ENCODE peak calls at places on chromosomes 1 and 21, in five cellular contexts. One of them, this sample, is unnamed. For H3K9me3, the result is how much of the 10 kb centered on the place peaks cover.

GRCh38 chr21:36615274-36615964 is 83.5 kb upstream of the SIM2 start:
- DNase-seq in MM.1S: no peak
- DNase-seq in heart left ventricle: no peak
- DNase-seq in stomach: no peak
- DNase-seq in H9: peak
- DNase-seq in this sample: no peak

GRCh38 chr1:93672069-93672468 is 9.6 kb downstream of the BCAR3 start:
- DNase-seq in MM.1S: no peak
- DNase-seq in heart left ventricle: peak
- DNase-seq in H9: no peak
- DNase-seq in stomach: peak
- DNase-seq in this sample: peak

GRCh38 chr1:202323731-202324130 is 18.0 kb downstream of the UBE2T start:
- DNase-seq in H9: no peak
- DNase-seq in MM.1S: no peak
- DNase-seq in heart left ventricle: no peak
- DNase-seq in stomach: no peak
- DNase-seq in this sample: no peak

GRCh38 chr1:53166366-53166765 is 23.9 kb upstream of the SLC1A7 start:
- DNase-seq in heart left ventricle: no peak
- DNase-seq in stomach: no peak
- DNase-seq in H9: no peak
- DNase-seq in MM.1S: no peak
- DNase-seq in this sample: no peak

GRCh38 chr1:63143482-63143881 is 178.9 kb upstream of the FOXD3 start:
- DNase-seq in stomach: no peak
- DNase-seq in MM.1S: no peak
- DNase-seq in heart left ventricle: no peak
- DNase-seq in H9: no peak
- DNase-seq in this sample: no peak

GRCh38 chr1:201119206-201119814 is 7.1 kb upstream of the CACNA1S start:
- DNase-seq in MM.1S: peak
- DNase-seq in H9: peak
- DNase-seq in stomach: peak
- DNase-seq in heart left ventricle: no peak
- DNase-seq in this sample: peak

GRCh38 chr1:180248731-180249681 is 18.9 kb downstream of the LHX4 start:
- DNase-seq in stomach: no peak
- DNase-seq in heart left ventricle: no peak
- DNase-seq in MM.1S: no peak
- DNase-seq in H9: peak
- DNase-seq in this sample: no peak

GRCh38 chr1:106746448-106747085 is 309.9 kb upstream of the PRMT6 start:
- DNase-seq in stomach: no peak
- DNase-seq in H9: no peak
- DNase-seq in heart left ventricle: no peak
- DNase-seq in MM.1S: no peak
- DNase-seq in this sample: no peak

GRCh38 chr1:62175568-62176179 is 19.0 kb upstream of the L1TD1 start:
- DNase-seq in MM.1S: peak
- DNase-seq in stomach: peak
- DNase-seq in heart left ventricle: peak
- DNase-seq in H9: peak
- DNase-seq in this sample: peak

GRCh38 chr1:246795094-246795671 is 71.0 kb downstream of the SCCPDH start:
- DNase-seq in heart left ventricle: no peak
- DNase-seq in H9: peak
- DNase-seq in stomach: no peak
- DNase-seq in MM.1S: no peak
- DNase-seq in this sample: no peak

GRCh38 chr21:28953247-28953646 is 39.4 kb downstream of the LTN1 start:
- DNase-seq in H9: no peak
- DNase-seq in heart left ventricle: no peak
- DNase-seq in stomach: no peak
- DNase-seq in MM.1S: no peak
- DNase-seq in this sample: no peak

GRCh38 chr1:27617420-27617819 is 13.5 kb upstream of the AHDC1 start:
- DNase-seq in MM.1S: no peak
- DNase-seq in heart left ventricle: no peak
- DNase-seq in stomach: no peak
- DNase-seq in H9: no peak
- DNase-seq in this sample: no peak

GRCh38 chr1:221858758-221859157 is 116.9 kb upstream of the DUSP10 start:
- DNase-seq in stomach: no peak
- DNase-seq in H9: no peak
- DNase-seq in MM.1S: no peak
- DNase-seq in heart left ventricle: no peak
- DNase-seq in this sample: no peak

GRCh38 chr1:37471345-37472231 is 2.8 kb upstream of the ZC3H12A start:
- DNase-seq in heart left ventricle: peak
- DNase-seq in H9: peak
- DNase-seq in stomach: peak
- DNase-seq in MM.1S: no peak
- DNase-seq in this sample: peak

GRCh38 chr1:54200519-54200997 is 591 bp downstream of the MRPL37 start:
- DNase-seq in heart left ventricle: no peak
- DNase-seq in H9: no peak
- DNase-seq in MM.1S: peak
- DNase-seq in stomach: no peak
- DNase-seq in this sample: no peak

GRCh38 chr1:17119076-17119743 is at the start of gene PADI2:
- DNase-seq in heart left ventricle: peak
- DNase-seq in H9: peak
- DNase-seq in MM.1S: peak
- DNase-seq in stomach: peak
- DNase-seq in this sample: peak

GRCh38 chr1:156658945-156659574 is 17.1 kb downstream of the BCAN start:
- DNase-seq in heart left ventricle: no peak
- DNase-seq in MM.1S: no peak
- DNase-seq in H9: no peak
- DNase-seq in stomach: no peak
- DNase-seq in this sample: no peak

GRCh38 chr1:169933999-169934725 is 40.5 kb upstream of the SCYL3 start:
- DNase-seq in heart left ventricle: no peak
- DNase-seq in H9: no peak
- DNase-seq in MM.1S: no peak
- DNase-seq in stomach: no peak
- DNase-seq in this sample: no peak

GRCh38 chr1:9900142-9901043 is 9.7 kb downstream of the CTNNBIP1 start:
- DNase-seq in stomach: peak
- DNase-seq in heart left ventricle: peak
- DNase-seq in H9: no peak
- DNase-seq in MM.1S: no peak
- DNase-seq in this sample: peak

GRCh38 chr1:47023268-47024137 is at the start of gene CYP4X1:
- DNase-seq in H9: peak
- DNase-seq in MM.1S: no peak
- DNase-seq in stomach: peak
- DNase-seq in heart left ventricle: peak
- DNase-seq in this sample: peak

GRCh38 chr1:226202246-226202645 is 15.7 kb upstream of the ACBD3 start:
- DNase-seq in H9: no peak
- DNase-seq in stomach: no peak
- DNase-seq in heart left ventricle: no peak
- DNase-seq in MM.1S: no peak
- DNase-seq in this sample: no peak

GRCh38 chr21:29293495-29293894 is 5.2 kb upstream of the BACH1 start:
- DNase-seq in stomach: no peak
- DNase-seq in MM.1S: no peak
- DNase-seq in heart left ventricle: no peak
- DNase-seq in H9: no peak
- DNase-seq in this sample: no peak

GRCh38 chr1:91816055-91816454 is 69.9 kb downstream of the TGFBR3 start:
- DNase-seq in heart left ventricle: no peak
- DNase-seq in stomach: no peak
- DNase-seq in H9: no peak
- DNase-seq in MM.1S: no peak
- DNase-seq in this sample: no peak

GRCh38 chr1:201535778-201536245 is 3.1 kb upstream of the NAV1 start:
- DNase-seq in heart left ventricle: no peak
- DNase-seq in H9: no peak
- DNase-seq in MM.1S: no peak
- DNase-seq in stomach: no peak
- DNase-seq in this sample: no peak

GRCh38 chr1:101128211-101128727 is 102.7 kb upstream of the DPH5 start:
- DNase-seq in H9: no peak
- DNase-seq in stomach: no peak
- DNase-seq in heart left ventricle: no peak
- DNase-seq in MM.1S: no peak
- DNase-seq in this sample: no peak

GRCh38 chr1:79052829-79053449 is 46.4 kb upstream of the ADGRL4 start:
- DNase-seq in heart left ventricle: no peak
- DNase-seq in stomach: no peak
- DNase-seq in MM.1S: peak
- DNase-seq in H9: no peak
- DNase-seq in this sample: no peak

GRCh38 chr1:29062157-29062942 is 61.4 kb downstream of the TMEM200B start:
- DNase-seq in heart left ventricle: no peak
- DNase-seq in H9: no peak
- DNase-seq in stomach: no peak
- DNase-seq in MM.1S: no peak
- DNase-seq in this sample: no peak

GRCh38 chr1:157360021-157360390 is 192.3 kb downstream of the FCRL5 start:
- DNase-seq in H9: no peak
- DNase-seq in stomach: no peak
- DNase-seq in MM.1S: peak
- DNase-seq in heart left ventricle: no peak
- DNase-seq in this sample: no peak

DNA sequence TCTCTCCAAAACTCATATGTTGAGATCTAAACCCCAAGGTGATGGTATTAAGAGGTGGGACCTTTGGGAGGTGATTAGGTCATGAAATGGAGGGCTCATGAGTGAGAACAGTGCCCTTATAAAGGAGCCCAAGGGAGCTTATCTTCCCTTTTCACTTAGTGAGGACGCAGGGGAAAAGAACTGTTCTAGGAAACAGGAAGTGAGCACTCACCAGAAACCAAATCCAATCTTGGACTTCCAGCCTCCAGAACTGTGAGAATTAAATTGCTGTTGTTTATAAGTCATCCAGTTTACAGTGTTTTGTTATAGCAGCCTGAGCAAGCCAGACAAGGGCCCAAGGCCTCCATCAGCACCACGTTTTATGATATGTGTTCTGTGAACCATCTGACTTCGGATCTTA is 60.3 kb upstream of the LRRC8D start:
- DNase-seq in stomach: no peak
- DNase-seq in heart left ventricle: no peak
- DNase-seq in MM.1S: no peak
- DNase-seq in H9: no peak
- DNase-seq in this sample: no peak
- H3K9me3 ChIP-seq in stomach: under half
- H3K9me3 ChIP-seq in heart left ventricle: under half
- H3K9me3 ChIP-seq in MM.1S: under half
- H3K9me3 ChIP-seq in H9: under half
- H3K9me3 ChIP-seq in this sample: under half

GRCh38 chr1:19068639-19069276 is 112.3 kb upstream of the IFFO2 start:
- DNase-seq in MM.1S: no peak
- DNase-seq in heart left ventricle: no peak
- DNase-seq in H9: no peak
- DNase-seq in stomach: no peak
- DNase-seq in this sample: no peak
- H3K9me3 ChIP-seq in MM.1S: under half
- H3K9me3 ChIP-seq in heart left ventricle: under half
- H3K9me3 ChIP-seq in H9: under half
- H3K9me3 ChIP-seq in stomach: under half
- H3K9me3 ChIP-seq in this sample: under half

GRCh38 chr1:248787430-248787829 is 31.9 kb upstream of the LYPD8 start:
- DNase-seq in heart left ventricle: no peak
- DNase-seq in stomach: no peak
- DNase-seq in MM.1S: peak
- DNase-seq in H9: no peak
- DNase-seq in this sample: no peak

GRCh38 chr1:248792342-248792741 is 33.4 kb downstream of the SH3BP5L start:
- DNase-seq in MM.1S: no peak
- DNase-seq in stomach: no peak
- DNase-seq in heart left ventricle: no peak
- DNase-seq in H9: no peak
- DNase-seq in this sample: no peak

GRCh38 chr1:248788327-248788726 is 32.8 kb upstream of the LYPD8 start:
- DNase-seq in H9: no peak
- DNase-seq in stomach: no peak
- DNase-seq in MM.1S: no peak
- DNase-seq in heart left ventricle: no peak
- DNase-seq in this sample: no peak

GRCh38 chr1:248791010-248791409 is 34.7 kb downstream of the SH3BP5L start:
- DNase-seq in stomach: no peak
- DNase-seq in heart left ventricle: no peak
- DNase-seq in MM.1S: no peak
- DNase-seq in H9: no peak
- DNase-seq in this sample: no peak

GRCh38 chr1:248790456-248790855 is 34.9 kb upstream of the LYPD8 start:
- DNase-seq in MM.1S: no peak
- DNase-seq in H9: no peak
- DNase-seq in heart left ventricle: no peak
- DNase-seq in stomach: no peak
- DNase-seq in this sample: no peak
- H3K9me3 ChIP-seq in MM.1S: under half
- H3K9me3 ChIP-seq in H9: half or more
- H3K9me3 ChIP-seq in heart left ventricle: under half
- H3K9me3 ChIP-seq in stomach: under half
- H3K9me3 ChIP-seq in this sample: under half

DNA sequence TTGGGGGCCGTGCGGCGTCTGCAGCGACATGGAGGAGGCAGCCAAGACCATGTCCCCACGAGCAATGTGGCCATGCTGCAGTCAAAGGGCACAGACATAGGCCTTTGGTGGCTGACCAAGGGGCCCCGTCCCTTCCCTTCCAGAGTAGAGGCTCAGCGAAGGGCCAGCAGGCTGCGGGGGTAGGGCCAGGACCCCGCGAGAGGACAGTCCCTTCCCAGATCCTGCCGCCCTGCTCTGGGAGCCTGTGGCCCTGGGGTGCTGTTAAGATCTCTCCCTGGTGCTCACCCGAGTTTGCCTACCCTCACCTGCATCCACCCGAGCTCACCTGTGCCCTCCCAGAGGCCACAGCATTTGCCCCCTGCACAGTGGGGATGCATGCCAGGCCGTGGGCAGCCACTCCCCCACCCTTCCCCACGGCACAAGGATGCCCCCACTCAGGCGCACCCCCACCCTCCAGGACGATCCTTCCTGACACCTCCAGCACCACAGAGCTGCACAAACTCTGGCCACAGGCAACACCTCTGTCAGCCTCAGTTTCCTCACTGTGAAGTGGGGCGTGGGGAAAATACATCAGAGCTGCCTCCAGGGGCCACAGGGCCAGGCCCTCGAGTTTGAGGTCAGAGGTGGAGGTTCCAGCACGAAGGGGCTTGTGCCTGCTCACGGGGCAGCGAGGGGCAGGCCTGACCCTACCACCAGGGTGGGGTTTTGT is 15.5 kb downstream of the ITGB2 start:
- DNase-seq in stomach: no peak
- DNase-seq in H9: no peak
- DNase-seq in heart left ventricle: no peak
- DNase-seq in MM.1S: no peak
- DNase-seq in this sample: no peak
- H3K9me3 ChIP-seq in stomach: under half
- H3K9me3 ChIP-seq in H9: under half
- H3K9me3 ChIP-seq in heart left ventricle: under half
- H3K9me3 ChIP-seq in MM.1S: under half
- H3K9me3 ChIP-seq in this sample: under half

GRCh38 chr1:198113302-198113701 is 43.5 kb upstream of the NEK7 start:
- DNase-seq in heart left ventricle: no peak
- DNase-seq in H9: no peak
- DNase-seq in MM.1S: no peak
- DNase-seq in stomach: no peak
- DNase-seq in this sample: no peak
- H3K9me3 ChIP-seq in heart left ventricle: under half
- H3K9me3 ChIP-seq in H9: under half
- H3K9me3 ChIP-seq in MM.1S: under half
- H3K9me3 ChIP-seq in stomach: under half
- H3K9me3 ChIP-seq in this sample: under half